ENCODE peak calls at places on chromosomes 11 and 22, in four cellular contexts. One of them, this sample, is unnamed.

GRCh38 chr11:19209617-19210016 is 7.8 kb upstream of the CSRP3 start:
- DNase-seq in uterus: no peak
- DNase-seq in type B pancreatic cell: no peak
- DNase-seq in AG09319: no peak
- DNase-seq in this sample: no peak

GRCh38 chr22:48161354-48161753 is 1398.9 kb downstream of the TBC1D22A start:
- DNase-seq in uterus: no peak
- DNase-seq in type B pancreatic cell: no peak
- DNase-seq in AG09319: no peak
- DNase-seq in this sample: no peak

GRCh38 chr22:36753120-36753802 is 22.7 kb downstream of the IFT27 start:
- DNase-seq in uterus: no peak
- DNase-seq in type B pancreatic cell: no peak
- DNase-seq in AG09319: no peak
- DNase-seq in this sample: no peak

GRCh38 chr11:114774599-114775365 is 96.5 kb downstream of the NXPE2 start:
- DNase-seq in uterus: no peak
- DNase-seq in type B pancreatic cell: peak; percentile 79
- DNase-seq in AG09319: no peak
- DNase-seq in this sample: peak; percentile 52

GRCh38 chr11:79902493-79902892 is 461.7 kb upstream of the TENM4 start:
- DNase-seq in uterus: no peak
- DNase-seq in type B pancreatic cell: no peak
- DNase-seq in AG09319: no peak
- DNase-seq in this sample: no peak

GRCh38 chr11:123590296-123590912 is 64.0 kb downstream of the SCN3B start:
- DNase-seq in uterus: no peak
- DNase-seq in type B pancreatic cell: no peak
- DNase-seq in AG09319: peak; percentile 61
- DNase-seq in this sample: no peak

GRCh38 chr11:69682221-69682620 is 7.1 kb upstream of the LTO1 start:
- DNase-seq in uterus: no peak
- DNase-seq in type B pancreatic cell: no peak
- DNase-seq in AG09319: no peak
- DNase-seq in this sample: no peak

GRCh38 chr11:112394304-112394703 is 133.6 kb upstream of the PLET1 start:
- DNase-seq in uterus: no peak
- DNase-seq in type B pancreatic cell: no peak
- DNase-seq in AG09319: no peak
- DNase-seq in this sample: no peak

GRCh38 chr11:68020575-68020974 is 9.9 kb upstream of the NDUFS8 start:
- DNase-seq in uterus: no peak
- DNase-seq in type B pancreatic cell: no peak
- DNase-seq in AG09319: no peak
- DNase-seq in this sample: no peak
- TF ChIP-seq CTCF in uterus: no peak
- TF ChIP-seq CTCF in type B pancreatic cell: peak; percentile 59
- TF ChIP-seq CTCF in AG09319: peak; percentile 22
- TF ChIP-seq CTCF in this sample: no peak

GRCh38 chr11:35237860-35238715 is 99.1 kb downstream of the CD44 start:
- DNase-seq in uterus: no peak
- DNase-seq in type B pancreatic cell: no peak
- DNase-seq in AG09319: no peak
- DNase-seq in this sample: no peak
- TF ChIP-seq CTCF in uterus: peak; percentile 46
- TF ChIP-seq CTCF in type B pancreatic cell: peak; percentile 85
- TF ChIP-seq CTCF in AG09319: peak; percentile 34
- TF ChIP-seq CTCF in this sample: peak; percentile 90

GRCh38 chr22:34943830-34944229 is 122.1 kb upstream of the ISX start:
- DNase-seq in uterus: no peak
- DNase-seq in type B pancreatic cell: no peak
- DNase-seq in AG09319: no peak
- DNase-seq in this sample: no peak
- TF ChIP-seq CTCF in uterus: no peak
- TF ChIP-seq CTCF in type B pancreatic cell: peak; percentile 28
- TF ChIP-seq CTCF in AG09319: no peak
- TF ChIP-seq CTCF in this sample: no peak

GRCh38 chr11:65026810-65027209 is 429 bp upstream of the SNX15 start:
- DNase-seq in uterus: no peak
- DNase-seq in type B pancreatic cell: no peak
- DNase-seq in AG09319: no peak
- DNase-seq in this sample: no peak

GRCh38 chr11:65032216-65032615 is 5.0 kb downstream of the SNX15 start:
- DNase-seq in uterus: no peak
- DNase-seq in type B pancreatic cell: no peak
- DNase-seq in AG09319: no peak
- DNase-seq in this sample: no peak

GRCh38 chr11:65021509-65021908 is 5.7 kb upstream of the SNX15 start:
- DNase-seq in uterus: no peak
- DNase-seq in type B pancreatic cell: no peak
- DNase-seq in AG09319: no peak
- DNase-seq in this sample: no peak

GRCh38 chr11:65027213-65028067 is at the start of gene SNX15:
- DNase-seq in uterus: peak; percentile 95
- DNase-seq in type B pancreatic cell: peak; percentile 91
- DNase-seq in AG09319: peak; percentile 91
- DNase-seq in this sample: peak; percentile 89
- TF ChIP-seq CTCF in uterus: peak; percentile 81
- TF ChIP-seq CTCF in type B pancreatic cell: peak; percentile 94
- TF ChIP-seq CTCF in AG09319: peak; percentile 60
- TF ChIP-seq CTCF in this sample: peak; percentile 93